ENCODE peak calls at places on chromosome 17, in four cellular contexts. Q, M, P and U are unnamed samples.

GRCh38 chr17:51487947-51488346 is 227.6 kb downstream of the UTP18 start:
- DNase-seq in P (no peak), Q (no peak), M (no peak), U (no peak)

GRCh38 chr17:4584125-4584834 is at the start of gene SMTNL2:
- DNase-seq in M (no peak), P (no peak), Q (no peak), U (no peak)

GRCh38 chr17:53191878-53192277 is 630.8 kb upstream of the KIF2B start:
- DNase-seq in P (no peak), Q (no peak), M (no peak), U (no peak)

GRCh38 chr17:4947411-4948165 is 742 bp downstream of the PFN1 start:
- DNase-seq in P (no peak), Q (peak; percentile 76), M (peak; percentile 81), U (peak; percentile 69)

GRCh38 chr17:41652461-41652960 is 28.1 kb upstream of the KRT17 start:
- DNase-seq in M (no peak), Q (no peak), P (no peak), U (no peak)

GRCh38 chr17:58121925-58122324 is 26.3 kb upstream of the OR4D1 start:
- DNase-seq in Q (no peak), M (no peak), P (no peak), U (peak; percentile 24)

GRCh38 chr17:8067806-8068205 is 19.7 kb downstream of the ALOX12B start:
- DNase-seq in Q (no peak), P (no peak), M (no peak), U (no peak)

GRCh38 chr17:63993368-63993990 is 4.7 kb upstream of the PRR29 start:
- DNase-seq in Q (no peak), M (no peak), P (peak; percentile 50), U (no peak)

GRCh38 chr17:57142925-57143324 is 57.9 kb downstream of the AKAP1 start:
- DNase-seq in P (no peak), Q (peak; percentile 32), M (no peak), U (peak; percentile 68)

GRCh38 chr17:66971730-66972441 is 7.4 kb downstream of the CACNG4 start:
- DNase-seq in M (no peak), Q (no peak), P (no peak), U (no peak)

GRCh38 chr17:55607736-55608341 is 96.6 kb upstream of the SMIM36 start:
- DNase-seq in P (peak; percentile 65), M (peak; percentile 73), Q (no peak), U (peak; percentile 8)

GRCh38 chr17:39082482-39082881 is 69.0 kb downstream of the PLXDC1 start:
- DNase-seq in P (no peak), Q (no peak), M (no peak), U (no peak)

GRCh38 chr17:63768433-63768832 is 5.0 kb downstream of the CCDC47 start:
- DNase-seq in M (no peak), Q (no peak), P (no peak), U (no peak)

GRCh38 chr17:36657763-36658490 is 56.5 kb downstream of the MRM1 start:
- DNase-seq in Q (no peak), P (no peak), M (peak; percentile 48), U (no peak)

GRCh38 chr17:6752068-6752909 is 3.6 kb upstream of the XAF1 start:
- DNase-seq in P (no peak), Q (peak; percentile 43), M (peak; percentile 23), U (peak; percentile 5)

GRCh38 chr17:4968916-4969550 is 1.4 kb upstream of the SPAG7 start:
- DNase-seq in M (no peak), P (no peak), Q (no peak), U (no peak)

GRCh38 chr17:36980281-36980761 is 31.6 kb downstream of the AATF start:
- DNase-seq in Q (no peak), M (no peak), P (no peak), U (no peak)

GRCh38 chr17:69179227-69179952 is 37.7 kb upstream of the ABCA6 start:
- DNase-seq in P (no peak), M (no peak), Q (no peak), U (peak; percentile 40)

GRCh38 chr17:40596261-40596919 is 31.1 kb upstream of the CCR7 start:
- DNase-seq in Q (no peak), M (no peak), P (no peak), U (no peak)

GRCh38 chr17:44110823-44111633 is 12.4 kb downstream of the HDAC5 start:
- DNase-seq in P (peak; percentile 98), M (peak; percentile 97), Q (peak; percentile 100), U (peak; percentile 78)

GRCh38 chr17:20234266-20234665 is 225.1 kb downstream of the SPECC1 start:
- DNase-seq in Q (no peak), P (no peak), M (no peak), U (no peak)

GRCh38 chr17:20241855-20242254 is 225.5 kb downstream of the LGALS9B start:
- DNase-seq in P (no peak), M (no peak), Q (no peak), U (peak; percentile 6)

GRCh38 chr17:20235747-20236146 is 226.6 kb downstream of the SPECC1 start:
- DNase-seq in P (no peak), M (no peak), Q (no peak), U (no peak)

GRCh38 chr17:20232611-20233010 is 223.5 kb downstream of the SPECC1 start:
- DNase-seq in P (no peak), Q (no peak), M (no peak), U (no peak)

GRCh38 chr17:20236586-20237227 is 227.5 kb downstream of the SPECC1 start:
- DNase-seq in P (no peak), Q (no peak), M (no peak), U (no peak)
- H3K36me3 ChIP-seq in P (no peaks in the 10 kb centered on the region), Q (peaks cover 6% of the 10 kb centered on the region), M (no peaks in the 10 kb centered on the region), U (no peaks in the 10 kb centered on the region)

GRCh38 chr17:32998111-32998892 is 6.7 kb downstream of the SPACA3 start:
- DNase-seq in M (peak; percentile 87), P (peak; percentile 77), Q (peak; percentile 62), U (peak; percentile 72)

GRCh38 chr17:32998893-32999240 is 7.2 kb downstream of the SPACA3 start:
- DNase-seq in P (no peak), M (no peak), Q (no peak), U (no peak)

GRCh38 chr17:33002245-33002644 is 10.6 kb downstream of the SPACA3 start:
- DNase-seq in Q (no peak), M (no peak), P (no peak), U (peak; percentile 81)
- H3K4me3 ChIP-seq in Q (no peak overlapping the region), M (no peak overlapping the region), P (no peak overlapping the region), U (no peak overlapping the region)

DNA sequence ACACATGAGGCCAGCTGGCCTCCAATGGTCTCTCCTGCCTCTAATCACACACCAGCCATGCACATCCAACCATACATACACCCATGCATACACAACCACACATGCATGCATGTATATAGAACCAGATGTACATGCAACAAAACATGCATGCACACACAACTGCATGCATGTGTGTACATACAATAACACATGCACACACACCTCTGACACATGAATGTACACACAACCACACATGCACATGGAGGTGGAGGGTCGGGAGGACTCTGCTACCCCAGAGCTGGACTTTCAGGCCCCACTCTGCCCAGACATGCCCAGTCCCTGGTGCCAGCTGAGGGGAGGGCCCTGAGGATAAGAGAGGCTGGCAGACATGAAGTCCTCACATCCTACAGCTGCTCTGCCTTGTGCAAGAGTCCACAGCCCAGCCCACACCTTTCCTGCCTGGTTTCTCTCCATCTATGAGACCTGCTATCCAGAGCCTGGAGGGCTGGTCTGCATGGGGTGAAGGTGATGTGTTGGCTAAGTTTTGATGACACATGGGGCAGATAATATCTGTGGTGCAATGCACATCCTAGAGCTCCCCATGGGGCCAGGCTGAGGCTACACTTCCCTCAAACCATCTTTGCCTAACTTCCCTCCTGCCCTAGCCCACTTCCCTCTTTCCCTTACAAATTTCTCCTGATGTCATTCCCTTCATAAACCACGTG is 50.9 kb upstream of the SDK2 start:
- DNase-seq in Q (no peak), M (no peak), P (no peak), U (no peak)
- H3K27ac ChIP-seq in Q (no peak overlapping the region), M (no peak overlapping the region), P (no peak overlapping the region), U (no peak overlapping the region)

GRCh38 chr17:82483204-82483660 is 24.7 kb downstream of the NARF start:
- DNase-seq in P (no peak), Q (no peak), M (no peak), U (no peak)
- H3K36me3 ChIP-seq in P (no peaks in the 10 kb centered on the region), Q (peaks cover 95% of the 10 kb centered on the region), M (no peaks in the 10 kb centered on the region), U (peaks cover 23% of the 10 kb centered on the region)

GRCh38 chr17:60641810-60642220 is 35.8 kb upstream of the BCAS3 start:
- DNase-seq in Q (peak; percentile 68), M (peak; percentile 70), P (no peak), U (peak; percentile 77)

GRCh38 chr17:60637683-60638082 is 37.7 kb downstream of the PPM1D start:
- DNase-seq in P (no peak), Q (no peak), M (no peak), U (no peak)

GRCh38 chr17:60639019-60639330 is 38.7 kb upstream of the BCAS3 start:
- DNase-seq in M (no peak), Q (no peak), P (no peak), U (no peak)

GRCh38 chr17:60641126-60641525 is 36.5 kb upstream of the BCAS3 start:
- DNase-seq in P (no peak), M (no peak), Q (no peak), U (no peak)

DNA sequence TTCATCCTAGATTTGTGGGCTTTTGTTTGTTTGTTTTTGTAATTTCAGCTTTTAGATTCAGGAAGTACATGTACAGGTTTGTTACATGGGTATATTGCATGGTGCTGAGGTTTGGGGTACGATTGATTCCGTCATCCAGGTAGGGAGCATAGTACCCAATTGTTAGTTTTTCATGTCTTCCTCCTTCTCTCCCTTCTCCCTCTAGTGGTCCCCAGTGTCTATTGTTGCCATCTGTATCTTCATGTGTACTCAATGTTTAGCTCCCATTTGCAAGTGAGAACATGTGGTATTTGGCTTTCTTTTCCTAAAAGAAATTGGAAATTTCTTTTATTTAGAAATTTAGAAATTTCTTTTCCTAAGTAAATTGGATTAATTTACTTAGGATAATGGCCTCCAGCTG is 37.1 kb upstream of the BCAS3 start:
- DNase-seq in M (no peak), Q (no peak), P (no peak), U (no peak)
- H3K4me3 ChIP-seq in M (no peak overlapping the region), Q (no peak overlapping the region), P (no peak overlapping the region), U (no peak overlapping the region)

DNA sequence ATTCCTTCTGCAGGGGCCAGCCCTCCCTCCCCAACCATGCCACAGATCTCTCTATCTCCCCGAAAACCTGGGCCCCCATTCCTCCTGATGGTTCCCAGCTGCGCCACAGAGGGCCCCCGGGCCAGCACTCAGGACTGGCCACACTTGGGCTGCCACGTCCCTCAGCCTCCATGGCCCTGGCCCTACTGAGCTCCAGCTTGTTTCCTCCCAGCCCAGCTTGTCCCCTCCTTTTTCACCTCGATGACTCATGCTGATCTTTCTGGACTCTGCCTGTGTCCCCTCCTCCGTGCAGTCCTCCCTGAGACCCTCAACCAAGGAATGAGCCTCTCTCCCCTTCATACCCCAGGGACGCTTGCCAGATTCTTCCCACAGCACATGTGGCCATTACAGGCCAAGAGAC is 10.9 kb upstream of the FAM83G start:
- DNase-seq in M (no peak), P (no peak), Q (no peak), U (no peak)
- H3K27ac ChIP-seq in M (no peak overlapping the region), P (no peak overlapping the region), Q (no peak overlapping the region), U (no peak overlapping the region)